ENCODE peak calls at places on chromosome 15, in seven cellular contexts. K is H1, X is ovary, I is transverse colon, Z is A549, U is esophagus muscularis mucosa, L is stomach. O is an unnamed sample.

GRCh38 chr15:39235084-39235795 is 345.6 kb upstream of the THBS1 start:
- DNase-seq in X (no peak), U (no peak), K (no peak), Z (no peak), I (no peak), L (no peak), O (no peak)

GRCh38 chr15:90419738-90420487 is 31.9 kb downstream of the IQGAP1 start:
- DNase-seq in L (no peak), I (no peak), K (no peak), U (no peak), Z (peak), X (no peak), O (no peak)

GRCh38 chr15:62607643-62608042 is 434.9 kb upstream of the TPM1 start:
- DNase-seq in I (no peak), Z (no peak), L (no peak), X (no peak), K (no peak), U (no peak), O (no peak)

GRCh38 chr15:62972814-62973213 is 69.7 kb upstream of the TPM1 start:
- DNase-seq in Z (peak), L (no peak), U (no peak), I (no peak), X (no peak), K (no peak), O (no peak)

GRCh38 chr15:58387130-58387529 is 44.7 kb upstream of the LIPC start:
- DNase-seq in U (no peak), I (no peak), X (no peak), K (no peak), Z (no peak), L (no peak), O (no peak)

GRCh38 chr15:38905634-38906033 is 341.0 kb upstream of the RASGRP1 start:
- DNase-seq in U (no peak), X (no peak), K (no peak), Z (no peak), L (no peak), I (no peak), O (no peak)

GRCh38 chr15:51314391-51315337 is 23.7 kb downstream of the CYP19A1 start:
- DNase-seq in I (no peak), X (no peak), Z (no peak), K (no peak), L (no peak), U (no peak), O (no peak)

GRCh38 chr15:80727196-80727595 is 32.1 kb downstream of the ABHD17C start:
- DNase-seq in X (no peak), I (no peak), L (no peak), U (no peak), Z (no peak), K (no peak), O (no peak)

GRCh38 chr15:59352189-59352588 is 20.5 kb downstream of the MYO1E start:
- DNase-seq in L (no peak), K (no peak), I (no peak), U (no peak), Z (no peak), X (no peak), O (no peak)

GRCh38 chr15:34436956-34437442 is 609 bp downstream of the GOLGA8A start:
- DNase-seq in I (peak), U (no peak), K (peak), X (peak), Z (no peak), L (peak), O (no peak)

GRCh38 chr15:25655168-25655956 is 207.8 kb downstream of the ATP10A start:
- DNase-seq in L (no peak), Z (no peak), K (no peak), U (no peak), X (no peak), I (no peak), O (no peak)

GRCh38 chr15:70632981-70633380 is 130.4 kb downstream of the UACA start:
- DNase-seq in L (no peak), K (peak), U (no peak), I (no peak), Z (no peak), X (no peak), O (no peak)

GRCh38 chr15:32104061-32104980 is 74.0 kb downstream of the CHRNA7 start:
- DNase-seq in Z (no peak), K (no peak), L (no peak), X (no peak), I (no peak), U (peak), O (peak)

GRCh38 chr15:80693682-80694623 is 1.2 kb upstream of the ABHD17C start:
- DNase-seq in U (no peak), X (no peak), Z (peak), I (no peak), K (no peak), L (peak), O (no peak)

GRCh38 chr15:96882361-96882760 is 551.9 kb downstream of the NR2F2 start:
- DNase-seq in Z (no peak), U (no peak), X (no peak), L (no peak), I (no peak), K (no peak), O (no peak)

GRCh38 chr15:68234060-68234459 is 4.5 kb upstream of the CLN6 start:
- DNase-seq in U (peak), K (no peak), Z (no peak), L (peak), I (no peak), X (no peak), O (no peak)

GRCh38 chr15:60118564-60119080 is 114.5 kb downstream of the FOXB1 start:
- DNase-seq in L (no peak), U (no peak), K (no peak), Z (no peak), I (no peak), X (no peak), O (no peak)

GRCh38 chr15:71052356-71052755 is 62.9 kb upstream of the THSD4 start:
- DNase-seq in L (no peak), K (no peak), I (no peak), U (no peak), X (no peak), Z (no peak), O (no peak)

GRCh38 chr15:70535071-70535954 is 228.0 kb downstream of the UACA start:
- DNase-seq in Z (no peak), U (no peak), X (no peak), I (peak), K (no peak), L (no peak), O (no peak)

GRCh38 chr15:31799711-31800321 is 230.5 kb upstream of the CHRNA7 start:
- DNase-seq in U (no peak), K (no peak), Z (no peak), L (no peak), X (no peak), I (no peak), O (no peak)

GRCh38 chr15:93587046-93587445 is 498.0 kb upstream of the RGMA start:
- DNase-seq in Z (no peak), X (no peak), I (no peak), U (no peak), K (no peak), L (no peak), O (no peak)

GRCh38 chr15:38169982-38170381 is 82.7 kb upstream of the SPRED1 start:
- DNase-seq in K (no peak), Z (no peak), L (no peak), X (no peak), I (no peak), U (no peak), O (no peak)

GRCh38 chr15:64017591-64018163 is 28.6 kb downstream of the DAPK2 start:
- DNase-seq in Z (no peak), K (no peak), L (no peak), X (no peak), I (no peak), U (no peak), O (no peak)

GRCh38 chr15:69797051-69797595 is 300.6 kb downstream of the TLE3 start:
- DNase-seq in X (no peak), K (no peak), U (no peak), I (no peak), Z (no peak), L (no peak), O (no peak)

GRCh38 chr15:25175033-25175788 is 220.4 kb downstream of the SNRPN start:
- DNase-seq in I (no peak), K (no peak), U (peak), X (no peak), L (peak), Z (no peak), O (peak)

GRCh38 chr15:85404156-85404921 is 23.9 kb downstream of the AKAP13 start:
- DNase-seq in Z (no peak), K (no peak), U (no peak), L (no peak), X (no peak), I (no peak), O (no peak)

GRCh38 chr15:26087395-26087794 is 224.3 kb upstream of the ATP10A start:
- DNase-seq in K (no peak), X (no peak), U (no peak), I (no peak), L (no peak), Z (no peak), O (no peak)

GRCh38 chr15:33154366-33155166 is 39.9 kb downstream of the FMN1 start:
- DNase-seq in L (no peak), U (no peak), X (no peak), Z (no peak), I (peak), K (no peak), O (no peak)

GRCh38 chr15:101579766-101580165 is 72.4 kb downstream of the TM2D3 start:
- DNase-seq in L (no peak), K (no peak), I (no peak), Z (peak), U (no peak), X (no peak), O (no peak)

GRCh38 chr15:63018639-63019038 is 23.9 kb upstream of the TPM1 start:
- DNase-seq in L (no peak), I (no peak), K (no peak), Z (no peak), U (no peak), X (no peak), O (no peak)

GRCh38 chr15:66504563-66505429 is at the start of the genes RPL4 and ZWILCH:
- DNase-seq in U (peak), X (peak), Z (peak), I (peak), K (peak), L (peak), O (peak)
- TF ChIP-seq EP300 in U (no peak), X (no peak), Z (no peak), I (no peak), K (no peak), L (no peak), O (no peak)

GRCh38 chr15:89243691-89244511 is at the start of gene FANCI:
- DNase-seq in X (peak), I (peak), L (peak), Z (peak), U (peak), K (peak), O (peak)
- TF ChIP-seq EP300 in X (no peak), I (no peak), L (no peak), Z (no peak), U (no peak), K (peak), O (no peak)

DNA sequence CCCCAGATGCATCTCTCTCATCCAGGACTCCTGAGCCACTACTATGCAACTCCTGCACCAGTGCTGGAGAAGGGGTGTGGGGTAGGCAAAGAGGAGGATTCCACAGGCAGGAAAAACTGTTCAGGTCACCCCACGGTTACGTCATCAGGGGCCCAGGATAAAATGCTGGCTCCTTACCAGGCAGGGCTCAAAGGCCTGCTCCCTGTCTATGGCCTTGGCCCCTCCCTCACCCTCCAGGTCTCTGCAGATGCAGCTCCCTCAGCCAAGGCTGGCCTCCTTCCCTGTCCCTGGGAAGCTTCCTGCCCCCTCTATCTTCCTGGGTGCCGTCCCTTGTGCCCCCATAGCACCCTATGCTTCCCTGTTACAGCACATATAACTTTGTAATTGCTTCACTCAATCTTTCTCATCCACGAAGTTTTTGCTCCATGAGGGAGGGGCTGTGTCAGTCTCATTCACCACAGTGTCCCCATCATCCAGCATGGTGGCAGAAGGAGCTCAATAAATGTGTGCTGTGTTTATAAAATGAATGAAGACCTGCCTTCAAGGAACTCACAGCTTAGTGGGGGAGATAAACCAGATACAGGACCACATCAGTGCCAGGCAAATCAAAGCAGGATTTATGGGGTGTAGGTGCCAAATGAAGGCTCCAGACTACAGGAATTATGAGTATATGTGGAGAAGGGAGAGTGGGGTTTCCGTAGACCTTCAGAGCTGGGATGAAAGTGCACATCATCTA is 18.6 kb downstream of the KBTBD13 start:
- DNase-seq in X (no peak), Z (no peak), L (no peak), I (peak), U (no peak), K (no peak), O (no peak)
- TF ChIP-seq EP300 in X (no peak), Z (no peak), L (no peak), I (no peak), U (no peak), K (no peak), O (no peak)

GRCh38 chr15:78065284-78065872 is 12.1 kb downstream of the TBC1D2B start:
- DNase-seq in Z (no peak), I (peak), X (peak), U (peak), K (no peak), L (peak), O (no peak)

GRCh38 chr15:78065973-78066946 is 11.3 kb downstream of the TBC1D2B start:
- DNase-seq in U (no peak), K (no peak), I (no peak), Z (no peak), L (no peak), X (no peak), O (no peak)

GRCh38 chr15:78069052-78069414 is 8.5 kb downstream of the TBC1D2B start:
- DNase-seq in Z (no peak), L (no peak), U (no peak), X (no peak), K (no peak), I (no peak), O (no peak)

GRCh38 chr15:78069630-78070029 is 7.9 kb downstream of the TBC1D2B start:
- DNase-seq in L (no peak), K (no peak), I (no peak), Z (no peak), X (no peak), U (no peak), O (no peak)

GRCh38 chr15:78067328-78068241 is 9.9 kb downstream of the TBC1D2B start:
- DNase-seq in X (no peak), Z (no peak), L (peak), U (no peak), K (no peak), I (no peak), O (no peak)
- TF ChIP-seq EP300 in X (no peak), Z (no peak), L (no peak), U (no peak), K (no peak), I (no peak), O (no peak)

DNA sequence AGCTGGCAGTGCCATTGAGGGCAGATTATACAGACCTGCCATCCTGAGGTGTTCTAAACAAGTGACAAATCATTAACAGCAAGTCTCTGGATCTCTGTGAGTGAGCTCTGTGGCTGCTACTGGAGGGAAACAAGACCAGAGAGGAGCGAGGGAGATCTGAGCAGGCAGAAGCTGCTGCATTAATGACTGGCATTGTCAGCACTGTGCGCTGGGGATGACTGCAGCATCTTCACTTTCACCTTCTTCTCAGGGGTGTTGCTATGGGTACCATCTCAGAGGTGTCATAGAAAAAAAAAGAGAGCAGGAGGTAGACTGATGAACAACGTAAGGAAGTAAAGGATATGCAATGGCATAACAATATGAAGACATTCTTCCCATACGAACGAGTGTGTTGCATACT is 308.4 kb upstream of the DPH6 start:
- DNase-seq in X (no peak), U (no peak), K (no peak), I (no peak), Z (no peak), L (no peak), O (no peak)
- TF ChIP-seq EP300 in X (no peak), U (no peak), K (no peak), I (no peak), Z (no peak), L (no peak), O (no peak)

DNA sequence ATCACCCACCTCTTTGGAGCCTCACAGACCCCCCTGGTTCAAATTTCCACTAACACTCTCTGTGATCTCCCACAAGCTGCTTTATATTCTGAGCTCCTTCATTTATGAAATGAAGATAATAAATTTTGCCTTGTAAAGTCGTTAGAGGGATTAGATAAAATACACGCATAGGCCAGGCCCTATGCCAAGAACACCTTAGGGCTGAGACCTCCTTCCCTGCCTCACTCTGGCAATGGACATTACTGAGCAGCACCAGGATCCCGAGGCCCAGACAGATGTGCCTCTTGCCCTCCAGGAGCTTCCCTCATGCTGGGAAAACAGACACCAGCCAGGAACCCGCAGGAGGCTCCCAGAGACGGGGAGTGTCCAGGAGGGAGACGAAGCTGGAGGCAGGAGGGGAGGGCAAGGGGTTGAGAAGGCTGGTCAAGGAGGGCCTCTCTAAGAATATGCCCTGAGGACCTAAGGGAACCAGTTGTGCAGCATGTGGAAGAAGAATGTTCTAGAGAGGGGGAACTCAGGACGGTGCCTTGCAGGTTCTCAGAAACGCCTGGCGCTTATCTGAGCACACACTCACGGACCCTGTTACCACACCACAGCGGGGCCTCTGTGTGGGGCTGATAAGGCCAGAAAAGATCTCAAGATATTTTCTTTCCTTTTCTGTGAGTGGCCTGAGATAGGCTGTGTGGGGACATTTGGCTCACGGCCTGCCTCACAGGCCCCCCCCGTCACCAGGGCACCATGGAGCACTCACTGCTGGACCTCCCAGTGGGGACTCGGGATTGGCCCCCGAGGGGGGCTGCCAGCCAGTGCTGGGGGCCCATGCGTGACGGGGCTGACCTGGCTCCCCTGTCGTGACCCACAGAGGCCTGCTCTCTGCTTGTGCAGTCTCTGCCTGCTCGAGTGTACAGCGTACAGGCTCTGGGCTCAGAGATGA is 21.9 kb upstream of the CYP11A1 start:
- DNase-seq in Z (no peak), I (no peak), K (no peak), X (no peak), L (no peak), U (no peak), O (peak)
- TF ChIP-seq EP300 in Z (no peak), I (no peak), K (no peak), X (no peak), L (no peak), U (no peak), O (no peak)

O was measured in upper lobe of left lung.